ENCODE peak calls at places on chromosomes 4 and X, in seven cellular contexts. J is stimulated activated CD4-positive, alpha-beta T cell treated with anti-CD3 and anti-CD28 coated beads, Interleukin-12 subunit alpha, Interleukin-12 subunit beta, amount 100 ng/mL, for 4 hours; E is activated CD4-positive, alpha-beta T cell treated with anti-CD3 and anti-CD28 coated beads, Interleukin-2, amount 10 ng/mL, durations not matched to agents 7 days and 5 days; G is activated naive CD4-positive, alpha-beta T cell treated with Interleukin-2 at 50 U/mL for 16 hours; X is AG04450; U is amniotic stem cell; T is caudate nucleus. H is an unnamed sample.

GRCh38 chr4:82371398-82371972 is 2.3 kb downstream of the HNRNPD start:
- DNase-seq in U (peak), T (no peak), G (no peak), J (no peak), X (no peak), E (no peak), H (no peak)

GRCh38 chrX:39261446-39262147 is 460.3 kb downstream of the MID1IP1 start:
- DNase-seq in E (peak), U (no peak), G (peak), X (no peak), J (no peak), T (no peak), H (peak)

GRCh38 chr4:149999485-150000074 is 78.7 kb upstream of the DCLK2 start:
- DNase-seq in U (peak), X (peak), T (peak), E (peak), G (no peak), J (no peak), H (peak)

GRCh38 chrX:110432066-110432465 is 73.4 kb downstream of the RTL9 start:
- DNase-seq in X (no peak), E (no peak), G (no peak), T (no peak), J (no peak), U (no peak), H (no peak)

GRCh38 chr4:1053080-1053661 is 41.7 kb downstream of the FGFRL1 start:
- DNase-seq in U (peak), X (peak), J (no peak), G (no peak), T (no peak), E (no peak), H (no peak)

GRCh38 chrX:72050011-72050410 is 81.7 kb downstream of the RTL5 start:
- DNase-seq in U (no peak), G (no peak), X (no peak), T (no peak), J (no peak), E (no peak), H (no peak)

GRCh38 chrX:115952417-115953092 is 218.0 kb upstream of the AGTR2 start:
- DNase-seq in J (no peak), T (no peak), G (no peak), U (no peak), X (no peak), E (no peak), H (no peak)

GRCh38 chrX:117996918-117997480 is 119.6 kb downstream of the KLHL13 start:
- DNase-seq in T (no peak), E (no peak), G (no peak), U (no peak), X (no peak), J (no peak), H (no peak)

GRCh38 chr4:91243132-91243531 is 1060.6 kb upstream of the GRID2 start:
- DNase-seq in E (no peak), U (no peak), X (no peak), J (no peak), T (no peak), G (no peak), H (no peak)

GRCh38 chr4:183396187-183396738 is 48.2 kb upstream of the CDKN2AIP start:
- DNase-seq in J (no peak), X (no peak), U (no peak), E (no peak), T (no peak), G (no peak), H (no peak)

GRCh38 chr4:6492861-6493667 is 20.6 kb upstream of the PPP2R2C start:
- DNase-seq in G (no peak), E (peak), U (no peak), X (no peak), T (no peak), J (no peak), H (no peak)

GRCh38 chrX:111040377-111041017 is 55.5 kb upstream of the PAK3 start:
- DNase-seq in X (no peak), G (no peak), T (no peak), J (no peak), U (no peak), E (no peak), H (no peak)

GRCh38 chr4:128877934-128878333 is 68.4 kb downstream of the JADE1 start:
- DNase-seq in U (no peak), E (no peak), T (no peak), X (no peak), G (no peak), J (no peak), H (no peak)

GRCh38 chrX:413322-414201 is 26.9 kb upstream of the PPP2R3B start:
- DNase-seq in U (no peak), X (no peak), G (no peak), E (no peak), J (no peak), T (no peak), H (peak)

GRCh38 chrX:105816517-105816916 is 5.8 kb upstream of the NRK start:
- DNase-seq in G (no peak), T (no peak), E (no peak), X (no peak), J (no peak), U (no peak), H (no peak)

GRCh38 chrX:22392176-22392814 is 119.6 kb downstream of the CBLL2 start:
- DNase-seq in X (no peak), E (no peak), J (no peak), U (no peak), G (no peak), T (no peak), H (no peak)

GRCh38 chr4:73870778-73871177 is 1.6 kb downstream of the CXCL1 start:
- DNase-seq in X (no peak), E (no peak), J (no peak), G (no peak), U (no peak), T (no peak), H (no peak)

GRCh38 chrX:33808636-33809035 is 323.5 kb downstream of the FAM47A start:
- DNase-seq in E (no peak), U (no peak), X (no peak), T (no peak), J (no peak), G (no peak), H (no peak)

GRCh38 chr4:7805533-7806079 is 134.1 kb downstream of the AFAP1 start:
- DNase-seq in T (no peak), E (no peak), U (no peak), G (no peak), X (peak), J (no peak), H (no peak)

GRCh38 chr4:51894246-51894645 is 51.3 kb downstream of the DCUN1D4 start:
- DNase-seq in J (no peak), X (no peak), T (no peak), U (no peak), G (no peak), E (no peak), H (no peak)

GRCh38 chrX:926991-927390 is 285.5 kb downstream of the CRLF2 start:
- DNase-seq in G (no peak), U (no peak), X (no peak), T (no peak), E (no peak), J (no peak), H (no peak)

GRCh38 chrX:120690344-120690743 is 60.5 kb upstream of the C1GALT1C1 start:
- DNase-seq in U (no peak), G (no peak), X (no peak), J (no peak), T (no peak), E (no peak), H (no peak)

GRCh38 chr4:41024556-41025491 is 189.5 kb downstream of the APBB2 start:
- DNase-seq in E (no peak), X (no peak), J (no peak), G (no peak), T (no peak), U (no peak), H (peak)

GRCh38 chrX:1673337-1673736 is 58.5 kb downstream of the ASMT start:
- DNase-seq in E (peak), J (no peak), U (no peak), X (no peak), G (peak), T (no peak), H (no peak)

GRCh38 chrX:37060999-37061398 is 52.8 kb downstream of the FAM47C start:
- DNase-seq in U (peak), E (peak), J (no peak), G (no peak), T (no peak), X (peak), H (peak)

GRCh38 chrX:633655-634305 is 3.2 kb downstream of the SHOX start:
- DNase-seq in X (no peak), J (no peak), G (no peak), U (no peak), T (no peak), E (no peak), H (no peak)

GRCh38 chr4:127124919-127125318 is 507.8 kb upstream of the INTU start:
- DNase-seq in J (no peak), X (no peak), E (no peak), U (no peak), T (no peak), G (no peak), H (no peak)

GRCh38 chr4:2339458-2340271 is 77.8 kb upstream of the MXD4 start:
- DNase-seq in T (no peak), U (no peak), E (peak), J (no peak), X (no peak), G (no peak), H (no peak)

H was measured in neuronal stem cell.